ENCODE peak calls at places on chromosomes 11 and 22, in eight cellular contexts. A is stromal cell of bone marrow, H is caudate nucleus, U is AML-193, R is neural progenitor cell, C is right atrium auricular region, J is ovary, W is head of caudate nucleus. Q is an unnamed sample.
A peak's percentile ranks its signal among the peaks of the same experiment; 100 is the strongest.

GRCh38 chr22:42646569-42647525 is 2.3 kb downstream of the CYB5R3 start:
- DNase-seq in C (peak; percentile 65), H (no peak), U (no peak), J (peak; percentile 65), W (no peak), R (no peak), A (no peak), Q (no peak)

GRCh38 chr22:37880668-37881440 is 25.2 kb upstream of the MICALL1 start:
- DNase-seq in A (no peak), C (no peak), U (no peak), H (peak; percentile 49), J (no peak), R (no peak), W (peak; percentile 72), Q (no peak)

GRCh38 chr11:43989162-43989961 is 46.9 kb downstream of the C11orf96 start:
- DNase-seq in W (no peak), A (no peak), C (no peak), R (no peak), H (no peak), U (no peak), J (peak; percentile 39), Q (peak; percentile 64)

GRCh38 chr11:100632970-100633452 is 54.1 kb upstream of the ARHGAP42 start:
- DNase-seq in U (no peak), J (peak; percentile 54), A (peak; percentile 8), H (no peak), R (no peak), W (no peak), C (peak; percentile 68), Q (no peak)

GRCh38 chr11:2449548-2450320 is 4.9 kb downstream of the KCNQ1 start:
- DNase-seq in R (no peak), U (no peak), C (no peak), W (no peak), J (no peak), A (no peak), H (no peak), Q (no peak)

GRCh38 chr22:50329236-50329635 is 2.4 kb upstream of the DENND6B start:
- DNase-seq in W (no peak), R (no peak), C (no peak), H (no peak), U (no peak), J (no peak), A (no peak), Q (no peak)

GRCh38 chr11:69696749-69697488 is 6.9 kb downstream of the FGF19 start:
- DNase-seq in A (no peak), W (no peak), C (no peak), U (no peak), J (no peak), R (peak; percentile 55), H (no peak), Q (peak; percentile 41)

GRCh38 chr11:85170184-85170583 is 457.0 kb downstream of the DLG2 start:
- DNase-seq in J (no peak), C (no peak), U (no peak), W (no peak), A (peak; percentile 3), R (no peak), H (no peak), Q (no peak)

GRCh38 chr22:22552630-22553029 is 6.4 kb downstream of the PRAME start:
- DNase-seq in W (no peak), U (peak; percentile 1), A (no peak), H (no peak), J (no peak), C (no peak), R (peak; percentile 82), Q (no peak)

GRCh38 chr11:114775849-114776621 is 97.7 kb downstream of the NXPE2 start:
- DNase-seq in W (no peak), R (peak; percentile 17), A (no peak), U (no peak), C (no peak), H (no peak), J (no peak), Q (no peak)

GRCh38 chr11:22192642-22193347 is at the start of gene ANO5:
- DNase-seq in A (no peak), R (peak; percentile 87), U (no peak), H (peak; percentile 35), W (peak; percentile 40), J (peak; percentile 36), C (peak; percentile 62), Q (peak; percentile 86)

GRCh38 chr11:91219501-91219900 is 996.7 kb upstream of the CHORDC1 start:
- DNase-seq in A (peak; percentile 20), J (no peak), R (no peak), W (no peak), U (no peak), H (peak; percentile 36), C (no peak), Q (no peak)

GRCh38 chr11:57568330-57568766 is 876 bp upstream of the UBE2L6 start:
- DNase-seq in H (no peak), W (no peak), J (no peak), A (peak; percentile 59), U (peak; percentile 64), C (peak; percentile 82), R (no peak), Q (peak; percentile 90)

GRCh38 chr11:62544521-62545436 is 1.8 kb downstream of the AHNAK start:
- DNase-seq in U (no peak), R (peak; percentile 39), J (no peak), C (no peak), H (no peak), W (no peak), A (no peak), Q (peak; percentile 35)

GRCh38 chr11:86143429-86144030 is 74.6 kb upstream of the PICALM start:
- DNase-seq in H (no peak), A (no peak), U (peak; percentile 27), C (no peak), R (no peak), J (no peak), W (no peak), Q (no peak)

GRCh38 chr11:110779108-110779507 is 66.9 kb upstream of the ARHGAP20 start:
- DNase-seq in R (no peak), C (no peak), J (no peak), W (no peak), H (no peak), A (no peak), U (no peak), Q (no peak)

GRCh38 chr11:62573006-62573591 is 592 bp downstream of the EEF1G start:
- DNase-seq in J (no peak), R (peak; percentile 51), W (no peak), A (no peak), H (no peak), C (no peak), U (no peak), Q (peak; percentile 39)

GRCh38 chr22:33875316-33875715 is 45.0 kb downstream of the LARGE1 start:
- DNase-seq in W (no peak), A (no peak), H (no peak), C (no peak), J (no peak), U (no peak), R (no peak), Q (no peak)

GRCh38 chr22:38214248-38215056 is 12.7 kb downstream of the MAFF start:
- DNase-seq in W (peak; percentile 56), A (no peak), U (no peak), H (no peak), J (peak; percentile 70), R (peak; percentile 88), C (peak; percentile 69), Q (peak; percentile 88)

GRCh38 chr22:22955276-22955798 is 67.7 kb downstream of the IGLL5 start:
- DNase-seq in H (no peak), A (no peak), J (no peak), C (no peak), W (no peak), R (no peak), U (no peak), Q (no peak)

GRCh38 chr11:45262900-45263299 is 23.2 kb downstream of the SYT13 start:
- DNase-seq in C (no peak), R (no peak), W (no peak), U (no peak), J (no peak), H (no peak), A (no peak), Q (no peak)

GRCh38 chr11:18617688-18618340 is 16.3 kb downstream of the SPTY2D1 start:
- DNase-seq in J (no peak), H (no peak), A (peak; percentile 41), C (no peak), R (no peak), W (no peak), U (peak; percentile 55), Q (no peak)

GRCh38 chr11:92854952-92855351 is 114.5 kb upstream of the MTNR1B start:
- DNase-seq in U (no peak), H (no peak), C (no peak), W (no peak), R (no peak), A (no peak), J (no peak), Q (no peak)

GRCh38 chr22:43408009-43408408 is 3.8 kb upstream of the MPPED1 start:
- DNase-seq in W (no peak), R (no peak), H (no peak), J (no peak), U (no peak), C (no peak), A (no peak), Q (no peak)

GRCh38 chr11:121194731-121195596 is 93.9 kb downstream of the TECTA start:
- DNase-seq in C (no peak), H (peak; percentile 13), U (peak; percentile 12), R (peak; percentile 74), J (peak; percentile 22), W (peak; percentile 56), A (peak; percentile 38), Q (peak; percentile 66)

GRCh38 chr22:23061471-23062280 is 8.6 kb upstream of the GNAZ start:
- DNase-seq in A (no peak), J (no peak), W (peak; percentile 1), C (peak; percentile 46), U (no peak), R (no peak), H (no peak), Q (no peak)

GRCh38 chr11:65433657-65434056 is 11.1 kb downstream of the NEAT1 start:
- DNase-seq in H (no peak), R (no peak), C (peak; percentile 46), A (no peak), W (no peak), J (no peak), U (no peak), Q (no peak)

GRCh38 chr11:108825381-108825780 is 160.5 kb downstream of the DDX10 start:
- DNase-seq in R (no peak), W (no peak), C (no peak), U (no peak), A (no peak), H (no peak), J (no peak), Q (no peak)

GRCh38 chr11:77471520-77472234 is 2.2 kb downstream of the PAK1 start:
- DNase-seq in C (no peak), H (no peak), R (peak; percentile 39), W (no peak), J (no peak), U (peak; percentile 51), A (no peak), Q (peak; percentile 7)

GRCh38 chr11:111059726-111060125 is 185.8 kb upstream of the POU2AF2 start:
- DNase-seq in A (no peak), H (no peak), J (no peak), C (no peak), W (no peak), R (no peak), U (no peak), Q (no peak)

GRCh38 chr11:70481625-70482528 is 83.5 kb downstream of the CTTN start:
- DNase-seq in C (no peak), J (no peak), U (no peak), A (peak; percentile 72), W (no peak), H (no peak), R (no peak), Q (no peak)

GRCh38 chr11:119641991-119642745 is 86.8 kb downstream of the NECTIN1 start:
- DNase-seq in J (no peak), A (no peak), W (no peak), H (no peak), U (peak; percentile 38), C (no peak), R (peak; percentile 51), Q (no peak)

GRCh38 chr11:102330226-102330625 is 12.9 kb downstream of the BIRC3 start:
- DNase-seq in A (no peak), R (no peak), U (no peak), J (no peak), W (no peak), C (no peak), H (no peak), Q (no peak)

GRCh38 chr11:94128171-94128745 is 383 bp upstream of the PANX1 start:
- DNase-seq in H (no peak), W (no peak), J (no peak), R (no peak), C (no peak), A (no peak), U (no peak), Q (peak; percentile 54)

Q was measured in nephron progenitor cell.